ENCODE peak calls at places on chromosomes 1 and 21, in eight cellular contexts. One of them, this sample, is unnamed.
A peak's percentile ranks its signal among the peaks of the same experiment; 100 is the strongest.

GRCh38 chr1:199691540-199691939 is 336.0 kb upstream of the NR5A2 start:
- DNase-seq in ascending aorta: no peak
- DNase-seq in fibroblast of lung: peak; percentile 83
- DNase-seq in heart right ventricle: no peak
- DNase-seq in esophagus muscularis mucosa: no peak
- DNase-seq in endothelial cell of umbilical vein: peak; percentile 98
- DNase-seq in astrocyte of the spinal cord: peak; percentile 83
- DNase-seq in HL-60: peak; percentile 5
- DNase-seq in this sample: no peak

GRCh38 chr1:36414384-36414783 is 16.7 kb upstream of the LSM10 start:
- DNase-seq in ascending aorta: no peak
- DNase-seq in fibroblast of lung: no peak
- DNase-seq in heart right ventricle: no peak
- DNase-seq in esophagus muscularis mucosa: no peak
- DNase-seq in endothelial cell of umbilical vein: no peak
- DNase-seq in astrocyte of the spinal cord: no peak
- DNase-seq in HL-60: no peak
- DNase-seq in this sample: no peak

GRCh38 chr1:108000620-108001105 is 35.7 kb upstream of the VAV3 start:
- DNase-seq in ascending aorta: no peak
- DNase-seq in fibroblast of lung: peak; percentile 95
- DNase-seq in heart right ventricle: peak; percentile 64
- DNase-seq in esophagus muscularis mucosa: no peak
- DNase-seq in endothelial cell of umbilical vein: peak; percentile 87
- DNase-seq in astrocyte of the spinal cord: peak; percentile 89
- DNase-seq in HL-60: no peak
- DNase-seq in this sample: no peak

GRCh38 chr1:24591781-24592180 is 35.9 kb downstream of the NCMAP start:
- DNase-seq in ascending aorta: no peak
- DNase-seq in fibroblast of lung: no peak
- DNase-seq in heart right ventricle: no peak
- DNase-seq in esophagus muscularis mucosa: no peak
- DNase-seq in endothelial cell of umbilical vein: no peak
- DNase-seq in astrocyte of the spinal cord: no peak
- DNase-seq in HL-60: no peak
- DNase-seq in this sample: no peak

GRCh38 chr21:46366561-46366960 is 42.6 kb downstream of the PCNT start:
- DNase-seq in ascending aorta: no peak
- DNase-seq in fibroblast of lung: no peak
- DNase-seq in heart right ventricle: no peak
- DNase-seq in esophagus muscularis mucosa: no peak
- DNase-seq in endothelial cell of umbilical vein: no peak
- DNase-seq in astrocyte of the spinal cord: no peak
- DNase-seq in HL-60: no peak
- DNase-seq in this sample: no peak

GRCh38 chr1:157969693-157970485 is 23.6 kb upstream of the KIRREL1 start:
- DNase-seq in ascending aorta: peak; percentile 82
- DNase-seq in fibroblast of lung: peak; percentile 88
- DNase-seq in heart right ventricle: peak; percentile 66
- DNase-seq in esophagus muscularis mucosa: no peak
- DNase-seq in endothelial cell of umbilical vein: peak; percentile 90
- DNase-seq in astrocyte of the spinal cord: peak; percentile 89
- DNase-seq in HL-60: no peak
- DNase-seq in this sample: no peak

GRCh38 chr1:53327183-53327941 is 508 bp downstream of the LRP8 start:
- DNase-seq in ascending aorta: no peak
- DNase-seq in fibroblast of lung: no peak
- DNase-seq in heart right ventricle: no peak
- DNase-seq in esophagus muscularis mucosa: no peak
- DNase-seq in endothelial cell of umbilical vein: peak; percentile 40
- DNase-seq in astrocyte of the spinal cord: peak; percentile 20
- DNase-seq in HL-60: peak; percentile 48
- DNase-seq in this sample: peak; percentile 72

GRCh38 chr1:216183007-216183406 is 240.2 kb downstream of the USH2A start:
- DNase-seq in ascending aorta: no peak
- DNase-seq in fibroblast of lung: peak; percentile 33
- DNase-seq in heart right ventricle: no peak
- DNase-seq in esophagus muscularis mucosa: no peak
- DNase-seq in endothelial cell of umbilical vein: no peak
- DNase-seq in astrocyte of the spinal cord: peak; percentile 46
- DNase-seq in HL-60: no peak
- DNase-seq in this sample: no peak

GRCh38 chr1:82829527-82829926 is 1028.8 kb downstream of the ADGRL2 start:
- DNase-seq in ascending aorta: no peak
- DNase-seq in fibroblast of lung: no peak
- DNase-seq in heart right ventricle: no peak
- DNase-seq in esophagus muscularis mucosa: no peak
- DNase-seq in endothelial cell of umbilical vein: peak; percentile 4
- DNase-seq in astrocyte of the spinal cord: no peak
- DNase-seq in HL-60: no peak
- DNase-seq in this sample: no peak

GRCh38 chr21:41678016-41678935 is 88.6 kb downstream of the RIPK4 start:
- DNase-seq in ascending aorta: no peak
- DNase-seq in fibroblast of lung: no peak
- DNase-seq in heart right ventricle: no peak
- DNase-seq in esophagus muscularis mucosa: no peak
- DNase-seq in endothelial cell of umbilical vein: no peak
- DNase-seq in astrocyte of the spinal cord: peak; percentile 59
- DNase-seq in HL-60: no peak
- DNase-seq in this sample: no peak

GRCh38 chr21:37712204-37712934 is 203.9 kb downstream of the KCNJ6 start:
- DNase-seq in ascending aorta: peak; percentile 81
- DNase-seq in fibroblast of lung: peak; percentile 78
- DNase-seq in heart right ventricle: peak; percentile 63
- DNase-seq in esophagus muscularis mucosa: no peak
- DNase-seq in endothelial cell of umbilical vein: peak; percentile 67
- DNase-seq in astrocyte of the spinal cord: peak; percentile 70
- DNase-seq in HL-60: peak; percentile 67
- DNase-seq in this sample: no peak

GRCh38 chr21:37711294-37711844 is 204.9 kb downstream of the KCNJ6 start:
- DNase-seq in ascending aorta: no peak
- DNase-seq in fibroblast of lung: no peak
- DNase-seq in heart right ventricle: no peak
- DNase-seq in esophagus muscularis mucosa: no peak
- DNase-seq in endothelial cell of umbilical vein: no peak
- DNase-seq in astrocyte of the spinal cord: no peak
- DNase-seq in HL-60: no peak
- DNase-seq in this sample: no peak

GRCh38 chr21:37704751-37705150 is 211.5 kb downstream of the KCNJ6 start:
- DNase-seq in ascending aorta: no peak
- DNase-seq in fibroblast of lung: no peak
- DNase-seq in heart right ventricle: no peak
- DNase-seq in esophagus muscularis mucosa: no peak
- DNase-seq in endothelial cell of umbilical vein: no peak
- DNase-seq in astrocyte of the spinal cord: no peak
- DNase-seq in HL-60: no peak
- DNase-seq in this sample: no peak

DNA sequence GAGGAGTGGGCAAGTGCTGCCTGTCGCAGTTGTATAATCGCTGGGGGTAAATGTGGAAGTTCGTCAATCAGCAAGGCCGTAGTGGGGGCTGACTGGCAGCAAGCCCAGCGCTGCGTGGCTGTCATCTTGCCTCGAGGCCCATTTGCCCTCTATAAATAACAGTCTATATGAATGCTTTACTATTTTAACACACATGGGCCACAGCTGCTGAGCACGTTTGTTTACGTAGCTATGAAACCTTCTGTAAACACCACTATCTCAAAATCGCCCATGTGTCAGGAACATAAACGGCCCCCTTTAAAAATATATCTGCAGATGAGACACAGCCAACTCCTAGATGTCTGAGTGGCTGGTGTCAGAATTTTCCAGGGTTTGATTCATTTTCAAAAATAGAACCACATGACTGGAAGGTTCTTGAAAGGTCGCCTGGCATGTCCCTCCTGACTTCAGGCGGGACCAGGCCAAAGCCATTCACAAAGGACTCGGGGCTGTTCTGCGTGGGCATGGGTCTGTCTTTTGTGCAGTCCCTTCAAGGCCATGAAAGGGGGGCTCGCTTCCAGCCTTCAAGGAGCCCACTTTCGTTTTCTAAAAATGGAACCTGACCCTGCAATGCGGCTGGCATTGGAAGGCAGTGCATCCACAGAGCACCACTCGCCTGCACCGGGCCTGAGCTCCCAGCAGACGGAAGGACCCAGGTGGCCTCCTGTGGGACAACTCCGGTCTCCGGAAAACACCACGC is 205.5 kb downstream of the KCNJ6 start:
- DNase-seq in ascending aorta: no peak
- DNase-seq in fibroblast of lung: peak; percentile 71
- DNase-seq in heart right ventricle: peak; percentile 16
- DNase-seq in esophagus muscularis mucosa: no peak
- DNase-seq in endothelial cell of umbilical vein: no peak
- DNase-seq in astrocyte of the spinal cord: no peak
- DNase-seq in HL-60: no peak
- DNase-seq in this sample: no peak
- H3K4me3 ChIP-seq in ascending aorta: no peak overlapping the region
- H3K4me3 ChIP-seq in fibroblast of lung: no peak overlapping the region
- H3K4me3 ChIP-seq in heart right ventricle: no peak overlapping the region
- H3K4me3 ChIP-seq in esophagus muscularis mucosa: no peak overlapping the region
- H3K4me3 ChIP-seq in endothelial cell of umbilical vein: no peak overlapping the region
- H3K4me3 ChIP-seq in astrocyte of the spinal cord: no peak overlapping the region
- H3K4me3 ChIP-seq in HL-60: no peak overlapping the region
- H3K4me3 ChIP-seq in this sample: no peak overlapping the region

DNA sequence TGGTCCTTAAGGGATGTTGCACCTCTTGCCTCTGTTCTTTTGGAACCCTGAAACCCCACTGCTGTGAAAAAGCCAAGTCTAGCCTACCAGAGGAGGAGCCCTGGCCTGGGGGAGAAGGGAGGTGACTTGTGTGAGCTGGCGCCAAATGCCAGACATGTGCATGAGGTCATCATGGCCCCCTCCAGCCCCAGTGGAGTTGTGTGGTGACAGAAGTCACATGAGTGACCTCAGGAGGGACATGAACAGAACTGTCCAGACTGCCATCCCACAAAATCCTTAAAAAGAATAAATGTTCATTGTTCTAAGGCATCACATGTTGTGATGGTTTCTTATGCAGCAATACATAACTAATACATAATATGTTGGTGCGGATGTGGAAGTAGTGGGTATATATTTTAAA is 10.8 kb downstream of the HHAT start:
- DNase-seq in ascending aorta: no peak
- DNase-seq in fibroblast of lung: no peak
- DNase-seq in heart right ventricle: no peak
- DNase-seq in esophagus muscularis mucosa: no peak
- DNase-seq in endothelial cell of umbilical vein: no peak
- DNase-seq in astrocyte of the spinal cord: no peak
- DNase-seq in HL-60: no peak
- DNase-seq in this sample: no peak
- H3K4me3 ChIP-seq in ascending aorta: no peak overlapping the region
- H3K4me3 ChIP-seq in fibroblast of lung: no peak overlapping the region
- H3K4me3 ChIP-seq in heart right ventricle: no peak overlapping the region
- H3K4me3 ChIP-seq in esophagus muscularis mucosa: no peak overlapping the region
- H3K4me3 ChIP-seq in endothelial cell of umbilical vein: no peak overlapping the region
- H3K4me3 ChIP-seq in astrocyte of the spinal cord: no peak overlapping the region
- H3K4me3 ChIP-seq in HL-60: no peak overlapping the region
- H3K4me3 ChIP-seq in this sample: no peak overlapping the region

DNA sequence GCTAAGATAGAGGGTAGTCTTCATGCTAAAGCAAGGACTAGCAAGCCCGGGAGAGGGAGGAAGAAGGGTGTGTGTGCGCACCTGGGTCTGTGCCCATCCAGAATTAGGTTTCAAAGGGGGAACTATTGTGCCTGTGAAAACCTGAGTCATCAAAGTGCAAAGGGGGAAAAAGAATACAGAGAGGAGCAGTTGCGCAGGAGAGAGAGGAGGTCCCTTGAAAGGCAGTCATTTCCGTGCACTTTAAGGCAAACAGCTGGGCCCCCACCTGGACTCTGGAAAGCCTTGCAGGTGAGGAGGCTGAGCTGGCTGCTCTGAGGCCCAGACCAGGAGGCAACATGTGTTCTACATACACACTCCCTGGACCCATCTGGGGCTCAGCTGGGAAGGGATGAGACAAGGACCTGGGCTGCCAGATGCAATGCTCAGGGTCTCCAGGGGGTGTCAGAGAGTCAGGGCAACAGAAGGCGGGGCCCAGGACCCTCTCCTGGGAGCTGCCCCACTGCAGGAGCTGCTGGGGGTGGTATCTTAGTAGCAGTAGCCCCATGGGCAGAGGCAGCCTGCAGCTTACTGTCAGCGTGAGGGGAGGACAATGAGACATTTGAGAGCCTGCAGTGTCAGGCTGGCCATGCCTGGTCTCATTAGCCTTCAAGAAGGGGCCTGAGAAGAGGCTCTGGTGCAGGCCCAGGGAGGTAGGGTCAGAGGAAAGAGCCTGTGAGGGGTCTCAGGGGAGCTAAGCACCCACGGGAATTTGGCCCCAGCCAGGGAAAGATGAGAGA is 14.3 kb downstream of the PROK1 start:
- DNase-seq in ascending aorta: no peak
- DNase-seq in fibroblast of lung: no peak
- DNase-seq in heart right ventricle: no peak
- DNase-seq in esophagus muscularis mucosa: no peak
- DNase-seq in endothelial cell of umbilical vein: no peak
- DNase-seq in astrocyte of the spinal cord: no peak
- DNase-seq in HL-60: no peak
- DNase-seq in this sample: no peak
- H3K4me3 ChIP-seq in ascending aorta: no peak overlapping the region
- H3K4me3 ChIP-seq in fibroblast of lung: no peak overlapping the region
- H3K4me3 ChIP-seq in heart right ventricle: no peak overlapping the region
- H3K4me3 ChIP-seq in esophagus muscularis mucosa: no peak overlapping the region
- H3K4me3 ChIP-seq in endothelial cell of umbilical vein: no peak overlapping the region
- H3K4me3 ChIP-seq in astrocyte of the spinal cord: no peak overlapping the region
- H3K4me3 ChIP-seq in HL-60: no peak overlapping the region
- H3K4me3 ChIP-seq in this sample: no peak overlapping the region

DNA sequence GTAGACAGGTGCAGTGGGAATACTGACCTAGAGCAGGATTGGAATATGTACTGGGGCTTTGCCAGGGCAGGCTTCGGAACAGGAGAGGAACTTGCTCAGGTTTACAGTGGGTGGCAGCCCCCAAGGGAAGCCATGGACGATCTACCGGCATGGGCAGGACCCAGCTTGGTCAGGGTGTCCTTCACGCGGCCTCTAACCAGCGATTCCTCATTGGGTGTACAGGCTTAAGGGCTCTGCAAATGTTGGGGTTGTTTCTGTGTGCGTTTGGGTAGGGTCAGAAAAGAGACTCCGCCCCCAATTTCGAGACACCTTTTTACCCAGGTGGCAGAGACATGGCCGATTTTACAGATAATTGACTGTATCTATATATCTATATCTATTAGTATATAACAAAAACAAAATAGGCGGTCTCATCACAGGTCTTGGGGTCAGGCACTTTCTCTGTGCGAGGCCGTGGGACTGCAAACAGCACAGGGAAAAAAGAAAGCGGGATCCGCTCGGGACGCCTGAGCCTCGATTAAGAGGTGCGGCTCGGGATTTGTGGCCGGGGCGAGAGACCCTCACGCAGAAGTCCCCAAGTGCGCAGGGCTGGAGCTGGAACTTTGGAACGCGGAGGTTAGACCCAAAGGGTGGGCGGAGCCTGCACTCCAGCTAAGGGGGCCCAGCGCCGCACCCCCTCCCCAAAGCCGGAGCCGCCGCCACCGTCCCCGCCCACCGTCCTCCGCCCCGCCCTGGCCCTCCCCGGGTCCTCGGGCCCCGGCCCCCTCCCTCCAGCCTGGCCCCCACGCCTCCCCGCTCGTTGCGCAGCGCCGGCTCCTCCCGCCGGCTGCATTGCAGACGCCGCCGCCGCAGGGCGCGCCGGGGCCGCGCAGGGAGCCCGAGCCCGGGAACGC is 67.5 kb upstream of the VAMP3 start:
- DNase-seq in ascending aorta: no peak
- DNase-seq in fibroblast of lung: no peak
- DNase-seq in heart right ventricle: no peak
- DNase-seq in esophagus muscularis mucosa: no peak
- DNase-seq in endothelial cell of umbilical vein: no peak
- DNase-seq in astrocyte of the spinal cord: no peak
- DNase-seq in HL-60: no peak
- DNase-seq in this sample: no peak
- H3K4me3 ChIP-seq in ascending aorta: peak overlapping the region; percentile 60
- H3K4me3 ChIP-seq in fibroblast of lung: no peak overlapping the region
- H3K4me3 ChIP-seq in heart right ventricle: peak overlapping the region; percentile 55
- H3K4me3 ChIP-seq in esophagus muscularis mucosa: peak overlapping the region; percentile 75
- H3K4me3 ChIP-seq in endothelial cell of umbilical vein: peak overlapping the region; percentile 24
- H3K4me3 ChIP-seq in astrocyte of the spinal cord: no peak overlapping the region
- H3K4me3 ChIP-seq in HL-60: no peak overlapping the region
- H3K4me3 ChIP-seq in this sample: peak overlapping the region; percentile 58